ENCODE peak calls at places on chromosomes 12 and 14, in eight cellular contexts. I is pancreas, F is AG04450, O is osteoblast, T is left ventricle myocardium inferior, W is A549, M is Peyer's patch, H is adrenal gland. U is an unnamed sample. For H3K9me3, the result is how much of the 10 kb centered on the place peaks cover.

GRCh38 chr14:84403585-84403984 is 1126.4 kb upstream of the FLRT2 start:
- DNase-seq in O (peak), W (no peak), F (no peak), H (no peak), I (no peak), T (no peak), M (no peak), U (no peak)

GRCh38 chr14:73795974-73796373 is 55.7 kb upstream of the PTGR2 start:
- DNase-seq in T (no peak), I (peak), F (no peak), W (peak), M (peak), O (no peak), H (no peak), U (no peak)

GRCh38 chr14:97005908-97006307 is 208.7 kb downstream of the VRK1 start:
- DNase-seq in M (no peak), T (no peak), F (no peak), O (no peak), I (no peak), W (no peak), H (no peak), U (no peak)

GRCh38 chr12:20030847-20031246 is 337.5 kb upstream of the PDE3A start:
- DNase-seq in W (no peak), O (no peak), M (no peak), T (no peak), H (no peak), F (no peak), I (peak), U (no peak)

GRCh38 chr12:121903202-121903601 is 14.6 kb downstream of the PSMD9 start:
- DNase-seq in I (no peak), O (no peak), F (no peak), W (no peak), H (no peak), M (no peak), T (no peak), U (no peak)

GRCh38 chr14:103694572-103695026 is 20.7 kb downstream of the XRCC3 start:
- DNase-seq in F (no peak), O (peak), I (no peak), W (no peak), M (no peak), T (no peak), H (peak), U (peak)

GRCh38 chr12:30507576-30507975 is 188.1 kb downstream of the IPO8 start:
- DNase-seq in O (no peak), H (no peak), W (no peak), I (no peak), F (no peak), M (no peak), T (no peak), U (no peak)

GRCh38 chr12:46154221-46154975 is 114.4 kb downstream of the SLC38A1 start:
- DNase-seq in O (peak), W (peak), F (no peak), I (no peak), M (no peak), T (no peak), H (no peak), U (no peak)

GRCh38 chr12:105954891-105955607 is 183.7 kb downstream of the NUAK1 start:
- DNase-seq in M (no peak), F (no peak), T (no peak), O (no peak), I (no peak), H (no peak), W (no peak), U (no peak)

GRCh38 chr12:20415013-20415412 is 46.7 kb downstream of the PDE3A start:
- DNase-seq in I (no peak), H (no peak), T (peak), F (no peak), M (no peak), O (no peak), W (no peak), U (no peak)

GRCh38 chr14:76937181-76938091 is 91.1 kb downstream of the IRF2BPL start:
- DNase-seq in F (peak), I (no peak), T (peak), M (no peak), H (peak), O (peak), W (no peak), U (no peak)

GRCh38 chr12:82383930-82384513 is 25.7 kb downstream of the METTL25 start:
- DNase-seq in W (no peak), M (no peak), I (no peak), F (no peak), O (no peak), H (no peak), T (no peak), U (no peak)

GRCh38 chr12:123122649-123123048 is 28.2 kb downstream of the PITPNM2 start:
- DNase-seq in O (no peak), I (no peak), M (no peak), H (no peak), W (no peak), F (no peak), T (no peak), U (no peak)

GRCh38 chr14:62234849-62235248 is 472.6 kb downstream of the SNAPC1 start:
- DNase-seq in O (no peak), I (no peak), H (no peak), T (no peak), M (no peak), W (no peak), F (no peak), U (no peak)

DNA sequence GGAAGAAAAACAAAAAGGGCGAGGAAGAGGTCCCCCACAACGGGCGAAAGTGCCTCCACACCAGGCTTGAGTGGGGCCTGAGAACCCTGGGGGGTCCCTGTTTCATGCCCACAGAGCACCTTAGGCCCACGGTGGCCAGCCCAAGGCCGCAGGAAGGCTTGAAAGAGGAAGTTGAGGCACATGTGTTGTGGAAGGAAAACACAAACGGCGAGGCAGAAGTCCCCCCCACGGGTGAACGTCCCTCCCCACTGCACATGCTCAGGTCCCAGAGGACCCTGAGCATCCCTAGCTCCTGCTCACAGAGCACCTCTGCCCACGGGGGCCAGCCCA is 371.5 kb downstream of the ALG10 start:
- DNase-seq in O (no peak), W (no peak), F (no peak), T (peak), M (no peak), I (no peak), H (no peak), U (peak)
- H3K9me3 ChIP-seq in O (under half), W (under half), F (half or more), T (half or more), M (under half), I (under half), H (under half), U (under half)

DNA sequence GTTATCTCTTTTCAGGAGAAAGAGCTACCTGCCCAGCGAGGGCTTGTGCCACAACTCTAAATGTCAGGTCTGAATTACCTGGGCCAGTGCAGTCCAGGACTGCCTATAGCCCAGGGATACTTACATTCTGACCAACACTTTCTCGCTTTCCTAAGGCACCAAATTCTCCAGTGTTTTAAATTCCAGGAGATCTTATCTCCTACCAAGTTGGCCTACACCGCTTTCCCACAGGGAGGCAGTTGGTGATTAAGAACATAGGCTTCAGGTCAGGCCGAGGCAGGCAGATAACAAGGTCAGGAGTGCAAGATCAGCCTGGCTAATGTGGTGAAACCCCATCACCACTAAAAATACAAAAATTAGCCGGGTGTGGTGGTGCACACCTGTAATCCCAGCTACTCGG is 41.1 kb downstream of the RPS29 start:
- DNase-seq in M (no peak), H (peak), W (no peak), I (no peak), T (no peak), F (no peak), O (no peak), U (no peak)
- TF ChIP-seq CTCF in M (no peak), H (no peak), W (no peak), I (no peak), T (no peak), F (no peak), O (no peak), U (no peak)

GRCh38 chr12:25708661-25709060 is 155.6 kb upstream of the LMNTD1 start:
- DNase-seq in F (no peak), I (no peak), H (no peak), M (no peak), O (no peak), W (no peak), T (no peak), U (no peak)
- H3K9me3 ChIP-seq in F (under half), I (under half), H (under half), M (under half), O (under half), W (under half), T (under half), U (under half)

DNA sequence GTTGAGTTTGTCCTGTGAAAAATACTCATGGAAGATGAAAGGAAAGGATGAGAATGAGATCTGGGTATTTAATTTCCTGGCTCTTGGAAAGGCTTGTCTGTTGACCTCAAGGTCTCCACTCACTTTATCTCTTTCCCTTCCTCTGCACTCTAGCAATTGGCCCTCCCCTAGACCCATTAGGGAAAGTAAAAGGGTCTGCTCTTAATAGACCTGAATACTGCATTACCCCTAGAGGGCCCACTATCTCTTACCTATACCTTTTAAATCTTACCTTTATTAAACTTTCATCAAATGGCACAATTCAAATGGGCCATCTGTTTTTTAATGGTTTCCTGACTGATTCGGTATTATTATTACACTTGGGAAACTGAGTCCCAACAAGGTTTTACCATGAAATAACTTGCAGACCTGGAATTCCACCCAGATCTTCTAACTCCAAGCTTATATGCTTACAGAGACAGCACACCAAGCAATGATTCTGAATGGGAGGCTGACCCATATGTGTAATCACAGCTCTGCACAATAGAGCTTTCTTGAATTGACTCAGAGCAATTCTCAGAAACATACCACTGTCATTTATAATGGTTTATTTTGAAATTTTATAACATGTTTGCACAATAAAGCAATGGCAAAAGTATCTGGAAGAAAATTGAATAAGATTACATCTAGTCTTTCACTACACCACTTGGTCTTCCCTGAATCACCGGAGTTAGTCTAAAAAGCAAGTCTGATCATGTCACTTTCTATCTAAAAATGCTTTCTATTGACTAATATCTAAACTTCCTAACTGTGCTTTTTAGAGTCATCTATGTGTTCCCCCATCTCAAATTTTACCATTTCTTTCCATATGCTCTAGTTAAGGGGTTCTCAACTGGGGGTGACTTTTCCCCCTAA is 618.5 kb downstream of the NRXN3 start:
- DNase-seq in M (no peak), H (no peak), W (no peak), O (no peak), T (no peak), F (no peak), I (no peak), U (no peak)
- TF ChIP-seq CTCF in M (no peak), H (no peak), W (no peak), O (no peak), T (no peak), F (no peak), I (no peak), U (no peak)

GRCh38 chr14:41289025-41289424 is 317.7 kb upstream of the LRFN5 start:
- DNase-seq in M (no peak), W (no peak), O (no peak), I (no peak), F (no peak), T (no peak), H (no peak), U (no peak)
- H3K9me3 ChIP-seq in M (under half), W (under half), O (under half), I (under half), F (under half), T (under half), H (under half), U (under half)

DNA sequence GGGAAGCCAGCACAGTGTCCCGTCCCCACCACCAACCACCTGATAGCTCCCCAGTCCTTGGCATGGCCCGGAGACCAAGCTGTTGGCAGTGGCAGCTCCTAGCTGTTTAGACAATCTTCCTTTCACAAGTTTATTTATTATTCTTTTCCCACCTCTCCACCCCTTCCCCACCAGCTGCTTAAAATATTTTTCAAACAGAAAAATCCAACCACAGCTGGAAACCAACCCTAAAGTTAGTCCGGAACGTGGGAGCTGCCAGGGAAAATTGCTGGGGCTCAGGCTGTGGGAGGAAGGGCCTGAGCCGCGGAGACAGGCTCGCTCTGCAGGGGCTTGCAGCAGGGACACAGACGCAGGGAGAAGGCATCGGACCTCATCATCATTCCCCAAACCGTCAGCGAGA is 16.1 kb upstream of the TMEM106C start:
- DNase-seq in T (no peak), W (no peak), M (no peak), I (no peak), H (no peak), F (no peak), O (no peak), U (no peak)
- TF ChIP-seq CTCF in T (no peak), W (no peak), M (no peak), I (no peak), H (no peak), F (no peak), O (no peak), U (no peak)

DNA sequence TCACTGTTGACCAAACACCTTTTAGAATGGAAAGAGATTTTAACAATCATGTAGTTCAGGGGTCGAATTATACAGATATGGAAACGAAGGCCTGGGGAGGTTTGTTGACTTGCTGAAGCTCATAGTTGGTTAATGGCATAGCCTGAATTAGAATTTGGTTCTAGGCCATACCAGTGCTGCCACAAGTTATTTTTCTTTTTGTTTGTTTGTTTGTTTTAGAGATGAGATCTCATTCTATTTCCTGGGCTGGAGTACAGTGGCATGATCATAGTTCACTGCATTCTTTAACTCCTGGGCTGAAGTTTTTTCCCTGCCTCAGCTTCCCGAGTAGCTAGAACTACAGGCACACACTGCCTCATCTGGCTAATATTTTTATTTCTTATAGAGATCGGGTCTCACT is 25.4 kb upstream of the ALG10B start:
- DNase-seq in M (no peak), H (no peak), I (no peak), O (no peak), F (no peak), W (no peak), T (no peak), U (no peak)
- H3K9me3 ChIP-seq in M (under half), H (under half), I (under half), O (under half), F (under half), W (under half), T (under half), U (under half)

DNA sequence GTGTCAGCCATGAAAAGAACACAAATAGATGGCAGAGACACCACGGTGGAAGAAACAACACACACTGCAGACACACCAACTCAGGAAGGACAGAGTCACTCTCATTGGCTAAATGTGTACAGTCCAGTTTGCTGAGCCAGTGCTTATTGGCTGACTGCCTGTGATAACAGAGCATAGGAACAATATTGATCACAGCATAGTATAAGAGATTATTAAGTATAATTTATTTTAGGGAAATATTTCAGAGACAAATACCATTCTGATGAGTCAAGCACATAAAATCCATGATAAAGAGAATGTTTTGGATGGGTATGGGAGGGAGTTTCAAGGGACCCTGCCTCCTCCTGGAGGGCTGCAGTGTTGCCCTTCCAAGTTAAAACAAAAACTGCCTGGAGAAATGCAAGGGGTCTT is 50.9 kb downstream of the BTG1 start:
- DNase-seq in H (no peak), I (no peak), O (peak), F (no peak), M (no peak), T (no peak), W (no peak), U (no peak)
- TF ChIP-seq CTCF in H (no peak), I (no peak), O (peak), F (peak), M (no peak), T (no peak), W (no peak), U (no peak)

GRCh38 chr14:41783403-41783802 is 176.7 kb downstream of the LRFN5 start:
- DNase-seq in I (no peak), F (no peak), O (no peak), T (no peak), H (no peak), M (no peak), W (no peak), U (no peak)
- H3K9me3 ChIP-seq in I (under half), F (under half), O (under half), T (under half), H (under half), M (under half), W (under half), U (under half)

DNA sequence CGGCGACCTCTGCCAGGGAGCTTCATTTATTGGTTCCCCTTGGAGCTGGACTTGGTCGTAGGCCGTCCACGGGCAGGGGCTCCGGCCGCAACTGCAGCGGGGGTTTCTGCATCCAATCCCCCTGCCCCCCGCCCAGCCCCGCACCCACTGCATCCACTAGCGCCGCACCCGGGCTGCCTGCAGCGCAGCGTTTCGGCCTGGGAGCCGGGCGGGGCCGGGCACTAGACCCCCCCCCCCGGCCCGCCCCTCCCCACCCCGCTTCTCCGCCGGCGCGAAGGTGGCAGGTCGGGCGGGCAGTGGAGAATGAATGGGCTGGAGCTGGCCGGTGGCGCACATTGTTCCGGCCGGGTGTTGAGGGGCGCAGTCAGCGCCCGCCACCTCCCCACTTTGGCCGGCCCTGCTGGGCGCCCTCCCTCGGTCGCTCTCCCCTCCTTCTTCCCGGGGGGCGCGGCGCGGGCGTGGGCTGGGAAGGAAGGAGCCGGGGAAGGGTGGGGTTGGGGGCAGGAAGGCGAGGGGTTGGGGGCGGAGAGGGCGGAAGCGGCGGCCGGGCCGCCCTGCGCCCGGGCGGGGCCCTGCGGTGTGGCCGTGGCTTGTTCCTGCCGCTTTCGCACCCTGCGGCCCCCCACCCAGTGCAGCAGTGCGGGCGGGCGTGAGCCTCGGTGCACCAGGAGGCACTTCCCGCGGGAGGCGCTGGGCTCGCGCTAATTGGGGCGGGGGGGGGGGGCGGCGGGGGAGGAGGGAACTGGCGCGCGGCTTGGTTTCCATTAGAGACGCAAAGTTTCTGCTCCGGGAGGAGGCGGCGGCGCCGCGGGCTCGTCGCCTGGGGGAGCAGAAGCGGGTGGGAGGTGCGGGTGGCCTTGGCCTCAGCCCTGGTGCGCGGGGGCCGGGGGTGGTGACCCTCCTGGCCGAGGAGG is 829 bp downstream of the CALM1 start:
- DNase-seq in M (peak), I (peak), F (no peak), H (peak), T (peak), W (peak), O (peak), U (no peak)
- TF ChIP-seq CTCF in M (no peak), I (no peak), F (no peak), H (no peak), T (no peak), W (peak), O (no peak), U (peak)